ENCODE peak calls at places on chromosomes 12 and 14, in five cellular contexts. One of them, this sample, is unnamed.

GRCh38 chr14:23068792-23069412 is 11.6 kb upstream of the CDH24 start:
- DNase-seq in T follicular helper cell: peak
- DNase-seq in NCI-H2081: no peak
- DNase-seq in hepatic stellate cell: peak
- DNase-seq in NCI-H446: no peak
- DNase-seq in this sample: peak

GRCh38 chr14:61601923-61602732 is 93.2 kb upstream of the HIF1A start:
- DNase-seq in NCI-H446: no peak
- DNase-seq in NCI-H2081: no peak
- DNase-seq in hepatic stellate cell: no peak
- DNase-seq in T follicular helper cell: no peak
- DNase-seq in this sample: no peak

GRCh38 chr12:48156648-48157015 is 683 bp downstream of the ASB8 start:
- DNase-seq in NCI-H446: no peak
- DNase-seq in T follicular helper cell: no peak
- DNase-seq in hepatic stellate cell: peak
- DNase-seq in NCI-H2081: no peak
- DNase-seq in this sample: no peak

GRCh38 chr14:78974691-78975090 is 804.5 kb downstream of the NRXN3 start:
- DNase-seq in NCI-H446: no peak
- DNase-seq in NCI-H2081: no peak
- DNase-seq in T follicular helper cell: no peak
- DNase-seq in hepatic stellate cell: no peak
- DNase-seq in this sample: no peak

GRCh38 chr12:68761901-68762630 is 16.1 kb downstream of the SLC35E3 start:
- DNase-seq in NCI-H446: no peak
- DNase-seq in T follicular helper cell: no peak
- DNase-seq in NCI-H2081: no peak
- DNase-seq in hepatic stellate cell: no peak
- DNase-seq in this sample: no peak

GRCh38 chr14:96225745-96226151 is 21.1 kb downstream of the BDKRB2 start:
- DNase-seq in T follicular helper cell: no peak
- DNase-seq in NCI-H446: no peak
- DNase-seq in hepatic stellate cell: peak
- DNase-seq in NCI-H2081: no peak
- DNase-seq in this sample: no peak

GRCh38 chr12:116346751-116347150 is 69.3 kb upstream of the MED13L start:
- DNase-seq in NCI-H2081: no peak
- DNase-seq in hepatic stellate cell: peak
- DNase-seq in T follicular helper cell: no peak
- DNase-seq in NCI-H446: peak
- DNase-seq in this sample: no peak

GRCh38 chr12:97148941-97149559 is 242.0 kb downstream of the NEDD1 start:
- DNase-seq in T follicular helper cell: peak
- DNase-seq in hepatic stellate cell: no peak
- DNase-seq in NCI-H2081: peak
- DNase-seq in NCI-H446: peak
- DNase-seq in this sample: peak

GRCh38 chr12:48831257-48831656 is 13.0 kb downstream of the CACNB3 start:
- DNase-seq in NCI-H446: no peak
- DNase-seq in T follicular helper cell: no peak
- DNase-seq in hepatic stellate cell: no peak
- DNase-seq in NCI-H2081: no peak
- DNase-seq in this sample: no peak

GRCh38 chr14:31898835-31899528 is 178.1 kb upstream of the ARHGAP5 start:
- DNase-seq in NCI-H446: no peak
- DNase-seq in NCI-H2081: no peak
- DNase-seq in T follicular helper cell: no peak
- DNase-seq in hepatic stellate cell: no peak
- DNase-seq in this sample: no peak

GRCh38 chr12:29152223-29152868 is 3.3 kb downstream of the FAR2 start:
- DNase-seq in T follicular helper cell: no peak
- DNase-seq in NCI-H2081: no peak
- DNase-seq in hepatic stellate cell: no peak
- DNase-seq in NCI-H446: peak
- DNase-seq in this sample: no peak

GRCh38 chr14:32469388-32470160 is 140.5 kb downstream of the AKAP6 start:
- DNase-seq in T follicular helper cell: no peak
- DNase-seq in NCI-H446: no peak
- DNase-seq in hepatic stellate cell: no peak
- DNase-seq in NCI-H2081: peak
- DNase-seq in this sample: no peak